ENCODE peak calls at places on chromosomes 6 and 20, in five cellular contexts. U is neural progenitor cell, G is HepG2, N is GM23338, F is fibroblast of lung. P is an unnamed sample.

GRCh38 chr6:26286168-26286854 is 78.7 kb upstream of the BTN3A2 start:
- DNase-seq in U (peak), G (peak), N (peak), F (peak), P (peak)

GRCh38 chr6:16146527-16146955 is 17.7 kb downstream of the MYLIP start:
- DNase-seq in U (no peak), G (no peak), N (no peak), F (peak), P (no peak)

GRCh38 chr20:47950103-47950502 is 164.8 kb upstream of the SULF2 start:
- DNase-seq in U (no peak), G (no peak), N (no peak), F (peak), P (no peak)

GRCh38 chr20:53639647-53640440 is 46.2 kb upstream of the ZNF217 start:
- DNase-seq in U (no peak), G (no peak), N (no peak), F (no peak), P (no peak)

GRCh38 chr6:31083742-31084354 is 28.5 kb downstream of the C6orf15 start:
- DNase-seq in U (peak), G (peak), N (peak), F (peak), P (no peak)

GRCh38 chr6:158860279-158860865 is 41.2 kb upstream of the EZR start:
- DNase-seq in U (no peak), G (no peak), N (no peak), F (no peak), P (no peak)

GRCh38 chr20:2625062-2625461 is 27.4 kb upstream of the NOP56 start:
- DNase-seq in U (no peak), G (no peak), N (no peak), F (no peak), P (no peak)

GRCh38 chr6:165716886-165717285 is 53.8 kb upstream of the PDE10A start:
- DNase-seq in U (no peak), G (no peak), N (no peak), F (no peak), P (no peak)

GRCh38 chr6:158910484-158911075 is 89.4 kb downstream of the RSPH3 start:
- DNase-seq in U (peak), G (no peak), N (peak), F (peak), P (no peak)

GRCh38 chr6:111971866-111972532 is 81.9 kb upstream of the CCN6 start:
- DNase-seq in U (no peak), G (no peak), N (no peak), F (peak), P (no peak)

GRCh38 chr6:88730602-88731001 is 232.8 kb downstream of the RNGTT start:
- DNase-seq in U (peak), G (no peak), N (peak), F (peak), P (no peak)

GRCh38 chr20:51938557-51939324 is 136.4 kb upstream of the SALL4 start:
- DNase-seq in U (no peak), G (no peak), N (no peak), F (no peak), P (no peak)

GRCh38 chr6:164753517-164753916 is 555.9 kb downstream of the C6orf118 start:
- DNase-seq in U (no peak), G (no peak), N (no peak), F (peak), P (no peak)

GRCh38 chr6:169385237-169385880 is 131.7 kb upstream of the THBS2 start:
- DNase-seq in U (no peak), G (no peak), N (no peak), F (no peak), P (no peak)

GRCh38 chr6:126372626-126373025 is 32.7 kb downstream of the CENPW start:
- DNase-seq in U (no peak), G (no peak), N (no peak), F (peak), P (no peak)

GRCh38 chr6:169082817-169083540 is 170.7 kb downstream of the THBS2 start:
- DNase-seq in U (no peak), G (no peak), N (no peak), F (no peak), P (no peak)

GRCh38 chr6:136526196-136526930 is 23.9 kb downstream of the MAP7 start:
- DNase-seq in U (peak), G (peak), N (peak), F (peak), P (no peak)

GRCh38 chr6:105510746-105511145 is 107.9 kb upstream of the PREP start:
- DNase-seq in U (no peak), G (no peak), N (no peak), F (peak), P (no peak)
- H2AFZ ChIP-seq in U (no peak), G (no peak), N (no peak), F (no peak), P (no peak)

DNA sequence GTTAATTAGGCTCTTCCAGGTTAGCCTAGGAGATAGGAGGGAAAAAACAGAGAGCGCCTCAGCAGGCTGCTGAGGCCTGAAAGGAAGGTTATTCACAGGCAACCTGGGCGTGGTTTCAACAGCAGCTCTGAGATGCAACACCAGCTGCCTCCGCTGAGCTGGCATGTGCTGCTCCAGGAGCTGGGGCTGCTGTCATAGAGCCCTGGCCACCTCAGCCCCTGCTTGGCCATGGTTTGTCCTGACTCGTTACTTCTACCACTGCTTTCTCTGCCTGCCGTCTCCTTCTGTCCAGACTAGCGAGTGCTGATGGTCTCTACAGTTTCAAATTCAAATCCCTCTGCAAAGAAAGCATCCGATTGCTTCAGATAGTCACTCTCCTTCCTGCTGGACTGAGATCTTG is 32.5 kb upstream of the RPP40 start:
- DNase-seq in U (peak), G (peak), N (peak), F (peak), P (peak)
- H3K4me2 ChIP-seq in U (peak), G (peak), N (peak), F (no peak), P (no peak)

DNA sequence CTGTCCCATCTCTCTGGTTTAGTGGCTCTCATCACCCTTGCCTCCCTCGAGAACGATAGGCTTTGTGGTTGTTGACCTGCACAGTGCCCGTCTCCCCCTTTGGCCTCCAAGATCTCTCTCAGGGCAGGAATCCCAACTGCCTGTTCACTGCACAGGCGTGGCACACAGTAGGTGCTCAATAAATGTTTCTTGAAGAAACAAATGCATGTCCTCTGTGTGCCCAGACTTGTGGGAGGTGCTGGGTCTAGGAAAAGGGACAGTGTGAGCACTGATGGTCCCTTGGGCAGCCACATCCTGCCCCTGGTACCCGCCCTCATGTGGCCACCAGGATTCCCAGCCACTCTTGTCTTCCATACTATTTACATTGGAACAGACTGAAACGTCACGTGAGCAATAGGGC is 2.6 kb upstream of the BPIFB6 start:
- DNase-seq in U (no peak), G (no peak), N (no peak), F (no peak), P (no peak)
- H3K27ac ChIP-seq in U (no peak), G (no peak), N (no peak), F (no peak), P (no peak)

GRCh38 chr6:152458648-152459047 is 178.5 kb downstream of the SYNE1 start:
- DNase-seq in U (no peak), G (no peak), N (no peak), F (peak), P (no peak)

GRCh38 chr6:152462716-152463115 is 174.4 kb downstream of the SYNE1 start:
- DNase-seq in U (no peak), G (no peak), N (peak), F (no peak), P (no peak)

GRCh38 chr6:152457949-152458624 is 179.1 kb downstream of the SYNE1 start:
- DNase-seq in U (no peak), G (peak), N (no peak), F (no peak), P (no peak)

GRCh38 chr6:152461556-152461955 is 175.6 kb downstream of the SYNE1 start:
- DNase-seq in U (no peak), G (no peak), N (no peak), F (peak), P (no peak)

GRCh38 chr6:152459245-152459644 is 177.9 kb downstream of the SYNE1 start:
- DNase-seq in U (no peak), G (no peak), N (no peak), F (no peak), P (no peak)
- H2AFZ ChIP-seq in U (no peak), G (no peak), N (no peak), F (no peak), P (no peak)

GRCh38 chr6:113967777-113968176 is 3.2 kb downstream of the HDAC2 start:
- DNase-seq in U (no peak), G (no peak), N (peak), F (no peak), P (no peak)
- H3K4me2 ChIP-seq in U (peak), G (peak), N (peak), F (no peak), P (no peak)

DNA sequence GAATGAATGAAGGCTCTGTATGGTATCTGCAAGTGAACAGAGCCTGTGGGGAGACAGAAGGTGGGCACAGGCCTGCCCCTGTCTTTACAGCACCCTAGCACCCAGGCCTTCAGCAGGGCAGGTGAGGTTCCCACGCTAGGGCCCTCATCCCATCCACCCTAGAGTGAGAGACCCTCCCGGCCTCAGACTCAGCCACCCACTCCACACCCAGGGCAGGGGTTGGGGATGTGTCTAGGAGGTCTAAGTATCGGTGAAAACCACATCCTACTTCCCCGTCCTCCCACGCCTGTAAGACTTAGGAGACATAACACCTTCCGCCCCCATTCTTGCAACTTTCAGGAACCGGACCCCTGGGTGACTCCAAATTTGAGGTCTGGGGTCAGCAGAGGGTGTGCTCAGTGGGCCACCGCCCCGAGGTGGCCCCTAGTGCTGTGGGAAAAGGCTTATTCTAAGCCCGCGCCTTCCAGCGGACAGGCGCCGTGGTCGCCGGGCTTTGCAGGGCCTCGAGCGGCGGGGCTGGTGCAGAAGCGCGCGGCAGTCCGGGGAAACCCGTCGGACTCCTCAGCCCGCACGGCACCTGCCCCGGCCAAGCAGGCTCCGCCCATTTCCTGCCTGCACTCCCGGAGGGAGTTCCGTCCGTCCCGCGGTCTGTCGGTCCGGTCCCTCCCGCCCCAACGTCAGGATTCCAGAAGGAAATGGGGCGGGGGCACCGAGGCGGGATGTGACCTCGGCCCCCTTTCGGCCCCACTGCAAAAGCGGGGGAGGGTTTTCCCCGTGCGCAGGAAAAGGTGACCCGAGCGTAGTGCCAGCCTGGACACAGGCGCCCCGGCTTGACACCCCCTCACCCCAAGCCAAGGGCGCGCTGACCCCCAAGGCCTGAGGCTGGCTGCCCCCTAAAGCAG is 872 bp downstream of the SAMD10 start:
- DNase-seq in U (peak), G (peak), N (peak), F (peak), P (peak)
- H3K27ac ChIP-seq in U (no peak), G (peak), N (no peak), F (no peak), P (no peak)

DNA sequence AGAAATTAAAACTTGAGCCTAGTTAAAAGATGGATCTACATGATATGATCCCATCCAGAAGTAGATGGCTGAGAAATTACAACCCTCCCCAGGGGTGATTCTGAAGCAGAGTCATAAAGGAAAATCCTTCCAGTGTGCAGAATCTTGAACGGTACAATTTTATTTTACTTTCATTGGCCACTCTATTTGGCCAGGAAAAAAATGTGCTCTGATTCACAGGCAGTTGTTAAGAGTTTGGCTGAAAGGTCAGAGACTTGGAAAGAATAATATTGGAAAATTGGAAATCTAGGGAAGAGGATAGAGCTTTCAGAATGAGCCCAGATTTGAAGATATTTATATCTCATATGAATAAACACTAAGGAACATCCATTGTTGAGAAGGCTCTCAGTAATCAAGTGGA is 1299.3 kb upstream of the GJE1 start:
- DNase-seq in U (no peak), G (no peak), N (no peak), F (no peak), P (no peak)
- H2AFZ ChIP-seq in U (no peak), G (no peak), N (no peak), F (peak), P (no peak)

GRCh38 chr20:12984069-12984765 is 24.6 kb upstream of the SPTLC3 start:
- DNase-seq in U (no peak), G (no peak), N (no peak), F (peak), P (no peak)

GRCh38 chr20:12987261-12987660 is 21.5 kb upstream of the SPTLC3 start:
- DNase-seq in U (no peak), G (no peak), N (no peak), F (no peak), P (no peak)

GRCh38 chr20:12989586-12989985 is 19.2 kb upstream of the SPTLC3 start:
- DNase-seq in U (no peak), G (no peak), N (no peak), F (no peak), P (no peak)

GRCh38 chr20:12982098-12982497 is 26.7 kb upstream of the SPTLC3 start:
- DNase-seq in U (no peak), G (no peak), N (no peak), F (no peak), P (no peak)

GRCh38 chr20:12984863-12985262 is 23.9 kb upstream of the SPTLC3 start:
- DNase-seq in U (no peak), G (no peak), N (no peak), F (no peak), P (no peak)
- H3K4me2 ChIP-seq in U (no peak), G (no peak), N (no peak), F (no peak), P (no peak)

P was measured in MM.1S.